ENCODE peak calls at places on chromosomes 13 and 19, in nine cellular contexts. Y is OCI-LY7, D is breast epithelium, M is transverse colon, U is cardiac fibroblast, B is body of pancreas, W is IMR-90, V is AG04450, J is D721Med. Q is an unnamed sample.

GRCh38 chr13:113328851-113329250 is 31.8 kb downstream of the LAMP1 start:
- DNase-seq in W (no peak), V (no peak), J (no peak), Y (no peak), B (no peak), M (no peak), D (no peak), U (no peak), Q (no peak)

GRCh38 chr19:17706750-17707181 is 12.5 kb upstream of the MAP1S start:
- DNase-seq in U (peak), M (no peak), W (peak), J (no peak), B (peak), Y (no peak), D (no peak), V (no peak), Q (no peak)

GRCh38 chr19:54164369-54165068 is 5.0 kb upstream of the LENG1 start:
- DNase-seq in U (peak), B (peak), M (peak), W (peak), Y (no peak), V (no peak), J (no peak), D (no peak), Q (no peak)

GRCh38 chr19:33640773-33641172 is 19.0 kb downstream of the CHST8 start:
- DNase-seq in U (no peak), Y (no peak), W (no peak), B (no peak), J (no peak), D (no peak), M (no peak), V (no peak), Q (no peak)

GRCh38 chr13:27619711-27620376 is 485 bp downstream of the LNX2 start:
- DNase-seq in W (peak), V (no peak), M (peak), B (no peak), D (peak), U (peak), J (no peak), Y (peak), Q (peak)

GRCh38 chr19:7870571-7871279 is 3.5 kb downstream of the PRR36 start:
- DNase-seq in B (peak), U (peak), Y (peak), J (no peak), D (peak), W (no peak), V (no peak), M (peak), Q (peak)

GRCh38 chr19:11560404-11560988 is 1.5 kb upstream of the ELOF1 start:
- DNase-seq in D (no peak), W (peak), U (peak), Y (peak), M (peak), J (no peak), B (peak), V (peak), Q (peak)

GRCh38 chr13:50713849-50714248 is 129.6 kb downstream of the DLEU7 start:
- DNase-seq in Y (peak), V (peak), D (no peak), U (peak), W (peak), J (no peak), B (peak), M (peak), Q (peak)

GRCh38 chr13:35764359-35765015 is 288.0 kb upstream of the MAB21L1 start:
- DNase-seq in D (no peak), B (no peak), Y (no peak), V (no peak), J (no peak), M (no peak), W (no peak), U (no peak), Q (no peak)

GRCh38 chr19:3844596-3844995 is 24.2 kb downstream of the ZFR2 start:
- DNase-seq in W (peak), V (no peak), J (no peak), M (no peak), D (no peak), B (no peak), Y (no peak), U (peak), Q (no peak)

GRCh38 chr19:14198384-14199376 is 7.3 kb downstream of the ADGRL1 start:
- DNase-seq in W (no peak), U (peak), D (no peak), J (no peak), B (no peak), V (no peak), Y (peak), M (no peak), Q (no peak)

GRCh38 chr19:50154529-50154928 is 8.6 kb downstream of the IZUMO2 start:
- DNase-seq in M (no peak), W (no peak), Y (no peak), U (no peak), D (no peak), J (no peak), B (no peak), V (no peak), Q (no peak)

GRCh38 chr19:50152578-50152977 is 10.5 kb downstream of the IZUMO2 start:
- DNase-seq in Y (no peak), U (no peak), B (no peak), J (no peak), D (no peak), V (no peak), M (no peak), W (no peak), Q (no peak)

GRCh38 chr19:50158577-50158976 is 4.5 kb downstream of the IZUMO2 start:
- DNase-seq in M (no peak), V (no peak), W (no peak), Y (peak), U (no peak), B (no peak), J (no peak), D (no peak), Q (no peak)

GRCh38 chr19:50159078-50159477 is 4.0 kb downstream of the IZUMO2 start:
- DNase-seq in W (no peak), D (no peak), M (no peak), U (no peak), B (no peak), V (no peak), J (no peak), Y (no peak), Q (no peak)

DNA sequence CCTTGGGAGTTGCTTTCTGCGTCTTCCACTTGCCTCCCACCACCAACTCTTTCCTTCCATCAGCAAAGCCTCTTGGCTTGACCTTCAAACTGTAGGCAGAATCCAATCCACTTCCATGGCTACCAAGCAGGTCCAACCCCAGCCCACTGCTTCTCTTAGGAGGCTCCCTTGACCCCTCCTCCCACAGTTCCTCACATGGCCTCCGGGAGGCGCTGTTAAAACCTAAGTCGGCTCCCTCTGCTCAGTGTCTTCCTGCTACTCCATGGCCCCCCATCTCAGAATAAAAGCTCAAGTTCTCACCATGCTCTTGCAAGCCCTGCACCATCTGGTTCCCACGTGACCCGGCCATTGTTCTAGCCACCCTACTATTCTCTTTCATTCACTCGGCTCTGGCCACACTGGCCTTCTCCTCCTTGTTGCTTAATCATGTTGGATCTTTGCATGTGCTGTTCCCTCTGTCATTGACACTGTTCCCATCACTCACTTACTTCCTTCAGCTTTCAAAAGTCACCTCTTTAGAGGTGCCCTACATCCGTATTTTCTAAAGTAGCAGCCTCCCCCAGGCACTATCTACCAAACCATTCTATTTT is 7.5 kb downstream of the IZUMO2 start:
- DNase-seq in M (no peak), W (no peak), U (no peak), Y (no peak), J (no peak), B (no peak), V (no peak), D (no peak), Q (no peak)
- TF ChIP-seq CTCF in M (no peak), W (no peak), U (no peak), Y (peak), J (no peak), B (no peak), V (peak), D (no peak), Q (no peak)

DNA sequence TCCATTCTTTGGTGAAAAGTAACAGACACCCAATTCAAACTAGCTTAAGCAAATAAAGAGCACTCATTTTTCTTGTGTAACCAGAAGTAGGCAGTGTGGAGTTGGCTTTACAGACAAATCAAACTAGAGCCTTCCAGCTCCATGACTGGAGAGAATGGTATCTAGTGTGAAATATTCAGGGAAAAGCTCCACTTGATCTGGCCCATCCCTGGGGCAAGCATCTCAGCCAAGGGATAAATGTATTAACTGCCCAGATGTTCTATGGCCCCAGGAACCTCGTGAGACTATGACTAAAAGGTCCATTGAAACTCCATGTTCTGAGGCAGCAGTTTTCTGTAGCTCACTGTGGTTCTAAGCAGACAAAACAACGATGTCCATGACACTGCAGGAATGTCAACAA is 49.9 kb downstream of the TBC1D4 start:
- DNase-seq in V (no peak), J (no peak), M (no peak), W (peak), B (no peak), U (peak), D (no peak), Y (no peak), Q (no peak)
- TF ChIP-seq CTCF in V (no peak), J (peak), M (no peak), W (no peak), B (no peak), U (peak), D (no peak), Y (peak), Q (no peak)

DNA sequence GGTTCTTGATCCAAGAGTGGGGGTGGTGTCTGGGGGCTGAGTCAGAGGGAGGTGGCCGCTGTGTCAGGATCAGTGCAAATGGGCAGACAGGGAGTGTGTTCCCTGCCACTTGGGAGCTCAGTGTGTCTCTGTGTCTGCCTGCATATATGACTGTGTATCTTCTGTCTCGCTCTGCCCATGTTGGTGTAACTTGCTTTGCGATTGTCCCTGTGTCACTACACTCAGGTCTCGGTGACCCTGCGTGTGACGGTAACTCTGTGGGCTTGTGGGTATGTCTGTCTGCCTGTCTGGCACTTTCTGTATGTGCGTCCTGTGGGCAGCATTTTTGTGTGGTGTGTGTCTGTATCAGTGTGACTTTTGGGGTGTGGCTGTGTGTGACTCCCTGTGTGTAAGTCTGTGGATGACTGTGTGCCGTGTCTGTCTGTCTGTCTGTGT is 8.2 kb upstream of the ERFL start:
- DNase-seq in M (no peak), D (no peak), Y (no peak), B (no peak), U (peak), J (no peak), W (no peak), V (no peak), Q (no peak)
- TF ChIP-seq CTCF in M (no peak), D (no peak), Y (no peak), B (no peak), U (no peak), J (no peak), W (no peak), V (no peak), Q (no peak)

GRCh38 chr19:45852145-45852750 is 10.7 kb downstream of the SYMPK start:
- DNase-seq in Y (no peak), M (no peak), D (no peak), U (peak), J (no peak), V (no peak), W (no peak), B (no peak), Q (peak)

GRCh38 chr19:45854167-45854778 is 8.7 kb downstream of the SYMPK start:
- DNase-seq in Y (no peak), W (no peak), D (no peak), U (no peak), B (no peak), M (no peak), V (no peak), J (no peak), Q (no peak)

GRCh38 chr19:45847661-45848060 is 15.3 kb downstream of the SYMPK start:
- DNase-seq in Y (no peak), J (no peak), V (no peak), M (no peak), B (no peak), W (no peak), D (no peak), U (no peak), Q (no peak)

GRCh38 chr19:45852941-45853340 is 10.0 kb downstream of the SYMPK start:
- DNase-seq in W (no peak), U (no peak), B (no peak), D (no peak), M (no peak), Y (no peak), J (no peak), V (no peak), Q (peak)

GRCh38 chr19:45848922-45849321 is 14.0 kb downstream of the SYMPK start:
- DNase-seq in B (no peak), V (no peak), J (no peak), Y (peak), W (no peak), M (no peak), U (peak), D (no peak), Q (no peak)
- TF ChIP-seq CTCF in B (no peak), V (peak), J (no peak), Y (peak), W (peak), M (no peak), U (peak), D (no peak), Q (no peak)

DNA sequence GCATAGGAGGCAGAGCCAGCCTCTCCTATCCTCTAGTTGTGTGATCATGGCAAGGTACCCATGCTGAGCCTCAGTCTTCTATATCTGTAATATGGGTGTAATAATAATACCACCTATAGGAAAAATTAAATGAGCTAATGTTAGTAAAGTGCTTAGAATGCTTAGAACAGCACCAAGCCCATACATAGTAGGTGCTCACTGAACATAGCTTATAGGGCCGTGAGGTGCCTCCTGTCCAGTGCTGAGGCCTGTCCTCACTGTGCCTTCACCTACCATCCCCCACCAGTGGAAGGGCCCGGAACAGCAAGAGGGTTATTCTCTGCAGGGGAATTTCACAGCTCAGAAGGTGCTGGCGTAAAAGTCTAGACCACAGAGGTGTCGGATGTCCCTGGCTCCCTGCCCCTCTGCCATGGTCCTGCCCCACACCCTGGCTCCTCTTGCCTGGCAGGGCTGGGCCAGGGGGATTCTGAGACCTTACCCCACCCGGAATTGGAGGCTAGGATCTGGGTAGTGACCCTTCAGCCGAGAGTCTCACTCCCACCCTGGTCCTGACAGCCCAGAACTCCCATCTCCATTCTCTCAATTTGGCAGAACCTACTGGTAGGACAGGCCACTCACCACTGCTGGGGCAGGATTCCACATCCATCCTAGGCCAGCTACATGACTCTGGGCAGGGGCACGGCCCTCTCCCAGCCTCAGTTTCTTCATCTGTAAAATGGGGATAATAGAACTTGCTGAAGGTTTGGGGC is 2.2 kb upstream of the SCN1B start:
- DNase-seq in M (no peak), V (no peak), B (no peak), Y (no peak), D (no peak), U (no peak), W (peak), J (no peak), Q (peak)
- TF ChIP-seq CTCF in M (no peak), V (no peak), B (no peak), Y (no peak), D (no peak), U (no peak), W (no peak), J (no peak), Q (no peak)

GRCh38 chr19:5051619-5052018 is 82.7 kb downstream of the KDM4B start:
- DNase-seq in D (no peak), U (no peak), B (no peak), J (no peak), W (no peak), Y (no peak), V (no peak), M (no peak), Q (no peak)

GRCh38 chr19:5052945-5053485 is 84.1 kb downstream of the KDM4B start:
- DNase-seq in J (no peak), U (no peak), B (no peak), W (no peak), Y (no peak), V (no peak), D (no peak), M (no peak), Q (no peak)

GRCh38 chr19:5050905-5051304 is 82.0 kb downstream of the KDM4B start:
- DNase-seq in J (no peak), U (no peak), V (no peak), M (no peak), W (no peak), D (no peak), B (no peak), Y (no peak), Q (no peak)

GRCh38 chr19:5053661-5054060 is 84.7 kb downstream of the KDM4B start:
- DNase-seq in D (no peak), J (no peak), W (no peak), B (no peak), V (no peak), M (no peak), U (no peak), Y (no peak), Q (no peak)

GRCh38 chr19:5052515-5052914 is 83.6 kb downstream of the KDM4B start:
- DNase-seq in Y (peak), M (no peak), V (no peak), D (no peak), U (no peak), W (no peak), J (no peak), B (no peak), Q (no peak)
- TF ChIP-seq CTCF in Y (peak), M (no peak), V (no peak), D (no peak), U (peak), W (no peak), J (no peak), B (no peak), Q (no peak)

GRCh38 chr13:49649244-49649962 is 21.1 kb downstream of the ARL11 start:
- DNase-seq in W (peak), B (no peak), M (no peak), J (no peak), U (peak), V (no peak), D (no peak), Y (no peak), Q (peak)
- TF ChIP-seq CTCF in W (peak), B (no peak), M (peak), J (peak), U (peak), V (peak), D (no peak), Y (no peak), Q (peak)

GRCh38 chr19:51339687-51340656 is 2.0 kb downstream of the VSIG10L start:
- DNase-seq in U (peak), Y (peak), D (peak), V (peak), W (peak), B (peak), M (peak), J (peak), Q (peak)

GRCh38 chr19:51338563-51339312 is 3.2 kb downstream of the VSIG10L start:
- DNase-seq in B (peak), U (peak), W (peak), J (peak), Y (peak), D (peak), M (peak), V (no peak), Q (peak)

GRCh38 chr19:51341066-51341465 is 873 bp downstream of the VSIG10L start:
- DNase-seq in U (no peak), V (no peak), M (no peak), Y (no peak), J (no peak), W (no peak), D (no peak), B (no peak), Q (no peak)

GRCh38 chr19:51337861-51338562 is 3.9 kb downstream of the VSIG10L start:
- DNase-seq in W (no peak), U (no peak), J (no peak), Y (no peak), V (no peak), B (no peak), D (no peak), M (no peak), Q (no peak)

DNA sequence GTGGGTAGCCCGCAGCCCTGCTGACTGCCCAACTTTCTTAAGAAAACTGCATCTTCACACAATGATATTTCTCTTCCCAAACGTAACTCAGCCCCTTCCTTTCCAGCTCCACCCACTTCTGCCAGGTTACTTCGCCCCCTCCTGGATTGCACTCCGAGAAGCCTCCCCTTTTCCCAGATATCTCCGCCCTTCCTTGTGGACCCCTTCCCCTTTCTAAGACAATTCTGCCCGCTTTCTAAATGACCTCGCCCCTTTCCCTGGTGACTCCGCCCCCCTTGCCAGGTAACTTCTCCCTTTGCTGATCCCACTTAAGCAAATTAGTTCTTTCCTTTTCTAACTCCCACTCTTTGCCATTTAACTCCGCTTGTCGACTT is 2.6 kb downstream of the VSIG10L start:
- DNase-seq in B (no peak), M (no peak), Y (no peak), D (peak), J (no peak), V (no peak), U (no peak), W (no peak), Q (no peak)
- TF ChIP-seq CTCF in B (no peak), M (no peak), Y (no peak), D (no peak), J (no peak), V (no peak), U (no peak), W (no peak), Q (no peak)

DNA sequence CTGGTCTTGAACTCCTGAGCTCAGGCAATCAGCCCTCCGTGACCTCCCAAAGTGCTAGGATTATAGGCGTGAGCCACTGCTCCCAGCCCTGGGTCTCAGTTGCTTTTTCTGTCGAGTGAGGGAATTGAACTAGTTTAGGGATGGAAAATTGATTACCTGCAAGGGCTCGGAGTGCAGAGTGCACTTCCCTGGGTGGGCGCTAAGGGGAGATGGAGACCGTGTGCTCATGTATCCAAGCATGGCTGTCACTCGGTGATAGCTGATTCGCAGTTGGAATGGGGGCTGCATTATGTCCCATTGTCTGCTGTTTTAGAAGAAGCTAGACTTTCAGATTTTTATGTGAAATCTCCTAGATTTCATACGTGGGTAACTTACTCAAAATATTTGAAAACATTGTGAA is 139.9 kb upstream of the RFC3 start:
- DNase-seq in W (no peak), B (no peak), U (no peak), V (no peak), M (no peak), D (no peak), J (no peak), Y (no peak), Q (no peak)
- TF ChIP-seq CTCF in W (no peak), B (no peak), U (no peak), V (no peak), M (no peak), D (no peak), J (no peak), Y (no peak), Q (no peak)